ENCODE peak calls at places on chromosomes 13 and 19, in seven cellular contexts. One of them, this sample, is unnamed.

GRCh38 chr13:99717959-99718674 is 216.8 kb downstream of the TM9SF2 start:
- DNase-seq in Daoy: no peak
- DNase-seq in IMR-90: no peak
- DNase-seq in stimulated activated CD4-positive, alpha-beta T cell treated with anti-CD3 and anti-CD28 coated beads, Interleukin-15, amount 100 ng/mL, for 1 hour: no peak
- DNase-seq in SK-N-DZ: no peak
- DNase-seq in T-helper 2 cell: no peak
- DNase-seq in fibroblast of gingiva: no peak
- DNase-seq in this sample: no peak

GRCh38 chr19:50230379-50231351 is 27.2 kb downstream of the MYH14 start:
- DNase-seq in SK-N-DZ: no peak
- DNase-seq in IMR-90: no peak
- DNase-seq in T-helper 2 cell: no peak
- DNase-seq in fibroblast of gingiva: no peak
- DNase-seq in Daoy: no peak
- DNase-seq in stimulated activated CD4-positive, alpha-beta T cell treated with anti-CD3 and anti-CD28 coated beads, Interleukin-15, amount 100 ng/mL, for 1 hour: no peak
- DNase-seq in this sample: no peak

GRCh38 chr19:13366529-13367143 is 139.6 kb downstream of the CACNA1A start:
- DNase-seq in Daoy: peak
- DNase-seq in T-helper 2 cell: no peak
- DNase-seq in stimulated activated CD4-positive, alpha-beta T cell treated with anti-CD3 and anti-CD28 coated beads, Interleukin-15, amount 100 ng/mL, for 1 hour: no peak
- DNase-seq in SK-N-DZ: peak
- DNase-seq in fibroblast of gingiva: peak
- DNase-seq in IMR-90: peak
- DNase-seq in this sample: no peak

GRCh38 chr13:101416181-101417042 is at the start of gene NALCN:
- DNase-seq in SK-N-DZ: peak
- DNase-seq in fibroblast of gingiva: peak
- DNase-seq in IMR-90: no peak
- DNase-seq in Daoy: peak
- DNase-seq in T-helper 2 cell: no peak
- DNase-seq in stimulated activated CD4-positive, alpha-beta T cell treated with anti-CD3 and anti-CD28 coated beads, Interleukin-15, amount 100 ng/mL, for 1 hour: no peak
- DNase-seq in this sample: no peak

GRCh38 chr13:47258384-47258783 is 361.5 kb upstream of the HTR2A start:
- DNase-seq in IMR-90: no peak
- DNase-seq in fibroblast of gingiva: peak
- DNase-seq in SK-N-DZ: no peak
- DNase-seq in stimulated activated CD4-positive, alpha-beta T cell treated with anti-CD3 and anti-CD28 coated beads, Interleukin-15, amount 100 ng/mL, for 1 hour: no peak
- DNase-seq in T-helper 2 cell: no peak
- DNase-seq in Daoy: no peak
- DNase-seq in this sample: no peak

GRCh38 chr19:20028611-20029010 is 10.7 kb downstream of the ZNF682 start:
- DNase-seq in stimulated activated CD4-positive, alpha-beta T cell treated with anti-CD3 and anti-CD28 coated beads, Interleukin-15, amount 100 ng/mL, for 1 hour: no peak
- DNase-seq in IMR-90: no peak
- DNase-seq in SK-N-DZ: no peak
- DNase-seq in Daoy: no peak
- DNase-seq in fibroblast of gingiva: no peak
- DNase-seq in T-helper 2 cell: no peak
- DNase-seq in this sample: no peak

GRCh38 chr19:33241530-33242101 is 16.0 kb upstream of the SLC7A10 start:
- DNase-seq in fibroblast of gingiva: no peak
- DNase-seq in stimulated activated CD4-positive, alpha-beta T cell treated with anti-CD3 and anti-CD28 coated beads, Interleukin-15, amount 100 ng/mL, for 1 hour: no peak
- DNase-seq in Daoy: peak
- DNase-seq in IMR-90: no peak
- DNase-seq in T-helper 2 cell: peak
- DNase-seq in SK-N-DZ: no peak
- DNase-seq in this sample: no peak

GRCh38 chr13:39379118-39379517 is 223.9 kb downstream of the LHFPL6 start:
- DNase-seq in fibroblast of gingiva: no peak
- DNase-seq in IMR-90: no peak
- DNase-seq in T-helper 2 cell: no peak
- DNase-seq in stimulated activated CD4-positive, alpha-beta T cell treated with anti-CD3 and anti-CD28 coated beads, Interleukin-15, amount 100 ng/mL, for 1 hour: no peak
- DNase-seq in Daoy: no peak
- DNase-seq in SK-N-DZ: peak
- DNase-seq in this sample: no peak

GRCh38 chr13:99955747-99956472 is 15.7 kb downstream of the ZIC5 start:
- DNase-seq in SK-N-DZ: no peak
- DNase-seq in stimulated activated CD4-positive, alpha-beta T cell treated with anti-CD3 and anti-CD28 coated beads, Interleukin-15, amount 100 ng/mL, for 1 hour: no peak
- DNase-seq in fibroblast of gingiva: no peak
- DNase-seq in T-helper 2 cell: no peak
- DNase-seq in IMR-90: peak
- DNase-seq in Daoy: peak
- DNase-seq in this sample: no peak

GRCh38 chr13:40796649-40797048 is 7.2 kb downstream of the SLC25A15 start:
- DNase-seq in Daoy: no peak
- DNase-seq in stimulated activated CD4-positive, alpha-beta T cell treated with anti-CD3 and anti-CD28 coated beads, Interleukin-15, amount 100 ng/mL, for 1 hour: no peak
- DNase-seq in T-helper 2 cell: no peak
- DNase-seq in SK-N-DZ: no peak
- DNase-seq in IMR-90: no peak
- DNase-seq in fibroblast of gingiva: no peak
- DNase-seq in this sample: no peak

GRCh38 chr19:1907563-1908363 is 2.6 kb downstream of the ADAT3 start:
- DNase-seq in T-helper 2 cell: no peak
- DNase-seq in Daoy: peak
- DNase-seq in stimulated activated CD4-positive, alpha-beta T cell treated with anti-CD3 and anti-CD28 coated beads, Interleukin-15, amount 100 ng/mL, for 1 hour: no peak
- DNase-seq in fibroblast of gingiva: no peak
- DNase-seq in IMR-90: no peak
- DNase-seq in SK-N-DZ: no peak
- DNase-seq in this sample: no peak

GRCh38 chr19:3450796-3451411 is 29.4 kb downstream of the SMIM24 start:
- DNase-seq in fibroblast of gingiva: peak
- DNase-seq in T-helper 2 cell: no peak
- DNase-seq in SK-N-DZ: no peak
- DNase-seq in IMR-90: peak
- DNase-seq in Daoy: peak
- DNase-seq in stimulated activated CD4-positive, alpha-beta T cell treated with anti-CD3 and anti-CD28 coated beads, Interleukin-15, amount 100 ng/mL, for 1 hour: no peak
- DNase-seq in this sample: no peak

GRCh38 chr13:113657851-113658741 is at the start of gene ATP4B:
- DNase-seq in Daoy: no peak
- DNase-seq in SK-N-DZ: no peak
- DNase-seq in T-helper 2 cell: no peak
- DNase-seq in IMR-90: no peak
- DNase-seq in stimulated activated CD4-positive, alpha-beta T cell treated with anti-CD3 and anti-CD28 coated beads, Interleukin-15, amount 100 ng/mL, for 1 hour: no peak
- DNase-seq in fibroblast of gingiva: no peak
- DNase-seq in this sample: no peak

GRCh38 chr19:6851359-6851758 is 36.0 kb upstream of the ADGRE1 start:
- DNase-seq in Daoy: no peak
- DNase-seq in fibroblast of gingiva: no peak
- DNase-seq in stimulated activated CD4-positive, alpha-beta T cell treated with anti-CD3 and anti-CD28 coated beads, Interleukin-15, amount 100 ng/mL, for 1 hour: no peak
- DNase-seq in T-helper 2 cell: no peak
- DNase-seq in IMR-90: no peak
- DNase-seq in SK-N-DZ: no peak
- DNase-seq in this sample: no peak

GRCh38 chr19:2488405-2488941 is 12.5 kb downstream of the GADD45B start:
- DNase-seq in Daoy: no peak
- DNase-seq in SK-N-DZ: no peak
- DNase-seq in fibroblast of gingiva: no peak
- DNase-seq in stimulated activated CD4-positive, alpha-beta T cell treated with anti-CD3 and anti-CD28 coated beads, Interleukin-15, amount 100 ng/mL, for 1 hour: no peak
- DNase-seq in IMR-90: no peak
- DNase-seq in T-helper 2 cell: no peak
- DNase-seq in this sample: no peak

GRCh38 chr13:107258599-107259187 is 690.8 kb upstream of the ARGLU1 start:
- DNase-seq in fibroblast of gingiva: no peak
- DNase-seq in Daoy: peak
- DNase-seq in T-helper 2 cell: no peak
- DNase-seq in IMR-90: peak
- DNase-seq in stimulated activated CD4-positive, alpha-beta T cell treated with anti-CD3 and anti-CD28 coated beads, Interleukin-15, amount 100 ng/mL, for 1 hour: no peak
- DNase-seq in SK-N-DZ: no peak
- DNase-seq in this sample: no peak

GRCh38 chr13:114257014-114257413 is 22.3 kb downstream of the CDC16 start:
- DNase-seq in Daoy: no peak
- DNase-seq in IMR-90: no peak
- DNase-seq in T-helper 2 cell: no peak
- DNase-seq in stimulated activated CD4-positive, alpha-beta T cell treated with anti-CD3 and anti-CD28 coated beads, Interleukin-15, amount 100 ng/mL, for 1 hour: no peak
- DNase-seq in fibroblast of gingiva: no peak
- DNase-seq in SK-N-DZ: no peak
- DNase-seq in this sample: no peak

GRCh38 chr19:6916952-6917351 is 29.6 kb downstream of the ADGRE1 start:
- DNase-seq in IMR-90: no peak
- DNase-seq in fibroblast of gingiva: no peak
- DNase-seq in Daoy: no peak
- DNase-seq in SK-N-DZ: no peak
- DNase-seq in T-helper 2 cell: no peak
- DNase-seq in stimulated activated CD4-positive, alpha-beta T cell treated with anti-CD3 and anti-CD28 coated beads, Interleukin-15, amount 100 ng/mL, for 1 hour: no peak
- DNase-seq in this sample: no peak

GRCh38 chr19:1616396-1616795 is 11.1 kb upstream of the UQCR11 start:
- DNase-seq in T-helper 2 cell: no peak
- DNase-seq in Daoy: no peak
- DNase-seq in SK-N-DZ: no peak
- DNase-seq in stimulated activated CD4-positive, alpha-beta T cell treated with anti-CD3 and anti-CD28 coated beads, Interleukin-15, amount 100 ng/mL, for 1 hour: no peak
- DNase-seq in IMR-90: no peak
- DNase-seq in fibroblast of gingiva: peak
- DNase-seq in this sample: no peak

GRCh38 chr13:95276119-95276505 is 25.1 kb downstream of the ABCC4 start:
- DNase-seq in Daoy: no peak
- DNase-seq in IMR-90: no peak
- DNase-seq in fibroblast of gingiva: no peak
- DNase-seq in T-helper 2 cell: no peak
- DNase-seq in stimulated activated CD4-positive, alpha-beta T cell treated with anti-CD3 and anti-CD28 coated beads, Interleukin-15, amount 100 ng/mL, for 1 hour: no peak
- DNase-seq in SK-N-DZ: no peak
- DNase-seq in this sample: no peak

GRCh38 chr13:28321751-28322150 is 173.2 kb downstream of the FLT1 start:
- DNase-seq in fibroblast of gingiva: no peak
- DNase-seq in T-helper 2 cell: no peak
- DNase-seq in SK-N-DZ: no peak
- DNase-seq in Daoy: no peak
- DNase-seq in stimulated activated CD4-positive, alpha-beta T cell treated with anti-CD3 and anti-CD28 coated beads, Interleukin-15, amount 100 ng/mL, for 1 hour: no peak
- DNase-seq in IMR-90: peak
- DNase-seq in this sample: no peak

GRCh38 chr13:40433577-40433976 is 232.9 kb downstream of the FOXO1 start:
- DNase-seq in SK-N-DZ: no peak
- DNase-seq in Daoy: no peak
- DNase-seq in IMR-90: no peak
- DNase-seq in fibroblast of gingiva: no peak
- DNase-seq in T-helper 2 cell: peak
- DNase-seq in stimulated activated CD4-positive, alpha-beta T cell treated with anti-CD3 and anti-CD28 coated beads, Interleukin-15, amount 100 ng/mL, for 1 hour: no peak
- DNase-seq in this sample: peak

GRCh38 chr13:74986609-74987008 is 495.4 kb downstream of the TBC1D4 start:
- DNase-seq in IMR-90: no peak
- DNase-seq in T-helper 2 cell: no peak
- DNase-seq in stimulated activated CD4-positive, alpha-beta T cell treated with anti-CD3 and anti-CD28 coated beads, Interleukin-15, amount 100 ng/mL, for 1 hour: no peak
- DNase-seq in fibroblast of gingiva: no peak
- DNase-seq in SK-N-DZ: no peak
- DNase-seq in Daoy: no peak
- DNase-seq in this sample: no peak

GRCh38 chr19:5954293-5954692 is 23.6 kb downstream of the RANBP3 start:
- DNase-seq in T-helper 2 cell: no peak
- DNase-seq in Daoy: peak
- DNase-seq in fibroblast of gingiva: peak
- DNase-seq in SK-N-DZ: no peak
- DNase-seq in IMR-90: peak
- DNase-seq in stimulated activated CD4-positive, alpha-beta T cell treated with anti-CD3 and anti-CD28 coated beads, Interleukin-15, amount 100 ng/mL, for 1 hour: no peak
- DNase-seq in this sample: no peak

GRCh38 chr13:51801631-51802099 is 2.3 kb downstream of the DHRS12 start:
- DNase-seq in Daoy: no peak
- DNase-seq in stimulated activated CD4-positive, alpha-beta T cell treated with anti-CD3 and anti-CD28 coated beads, Interleukin-15, amount 100 ng/mL, for 1 hour: no peak
- DNase-seq in SK-N-DZ: no peak
- DNase-seq in fibroblast of gingiva: peak
- DNase-seq in IMR-90: no peak
- DNase-seq in T-helper 2 cell: no peak
- DNase-seq in this sample: no peak

GRCh38 chr13:56020425-56020824 is 1120.3 kb upstream of the PRR20A start:
- DNase-seq in T-helper 2 cell: no peak
- DNase-seq in fibroblast of gingiva: no peak
- DNase-seq in SK-N-DZ: no peak
- DNase-seq in stimulated activated CD4-positive, alpha-beta T cell treated with anti-CD3 and anti-CD28 coated beads, Interleukin-15, amount 100 ng/mL, for 1 hour: no peak
- DNase-seq in IMR-90: no peak
- DNase-seq in Daoy: no peak
- DNase-seq in this sample: no peak

GRCh38 chr13:39462456-39462855 is 140.5 kb downstream of the LHFPL6 start:
- DNase-seq in Daoy: no peak
- DNase-seq in T-helper 2 cell: no peak
- DNase-seq in stimulated activated CD4-positive, alpha-beta T cell treated with anti-CD3 and anti-CD28 coated beads, Interleukin-15, amount 100 ng/mL, for 1 hour: no peak
- DNase-seq in IMR-90: no peak
- DNase-seq in SK-N-DZ: no peak
- DNase-seq in fibroblast of gingiva: peak
- DNase-seq in this sample: no peak

GRCh38 chr19:29245221-29245620 is 32.3 kb upstream of the UQCRFS1 start:
- DNase-seq in stimulated activated CD4-positive, alpha-beta T cell treated with anti-CD3 and anti-CD28 coated beads, Interleukin-15, amount 100 ng/mL, for 1 hour: no peak
- DNase-seq in T-helper 2 cell: no peak
- DNase-seq in IMR-90: no peak
- DNase-seq in SK-N-DZ: no peak
- DNase-seq in Daoy: no peak
- DNase-seq in fibroblast of gingiva: no peak
- DNase-seq in this sample: no peak

GRCh38 chr19:17385878-17386611 is 8.0 kb downstream of the CCDC194 start:
- DNase-seq in fibroblast of gingiva: peak
- DNase-seq in stimulated activated CD4-positive, alpha-beta T cell treated with anti-CD3 and anti-CD28 coated beads, Interleukin-15, amount 100 ng/mL, for 1 hour: peak
- DNase-seq in T-helper 2 cell: peak
- DNase-seq in SK-N-DZ: peak
- DNase-seq in Daoy: peak
- DNase-seq in IMR-90: peak
- DNase-seq in this sample: peak

GRCh38 chr13:80716610-80717081 is 375.7 kb upstream of the SPRY2 start:
- DNase-seq in fibroblast of gingiva: peak
- DNase-seq in SK-N-DZ: no peak
- DNase-seq in Daoy: no peak
- DNase-seq in T-helper 2 cell: no peak
- DNase-seq in stimulated activated CD4-positive, alpha-beta T cell treated with anti-CD3 and anti-CD28 coated beads, Interleukin-15, amount 100 ng/mL, for 1 hour: no peak
- DNase-seq in IMR-90: no peak
- DNase-seq in this sample: no peak

GRCh38 chr13:30142502-30143211 is 164.7 kb downstream of the KATNAL1 start:
- DNase-seq in Daoy: peak
- DNase-seq in stimulated activated CD4-positive, alpha-beta T cell treated with anti-CD3 and anti-CD28 coated beads, Interleukin-15, amount 100 ng/mL, for 1 hour: no peak
- DNase-seq in fibroblast of gingiva: peak
- DNase-seq in IMR-90: peak
- DNase-seq in SK-N-DZ: peak
- DNase-seq in T-helper 2 cell: no peak
- DNase-seq in this sample: no peak

GRCh38 chr19:15254547-15254946 is 22.3 kb upstream of the EPHX3 start:
- DNase-seq in Daoy: no peak
- DNase-seq in T-helper 2 cell: no peak
- DNase-seq in IMR-90: no peak
- DNase-seq in SK-N-DZ: no peak
- DNase-seq in stimulated activated CD4-positive, alpha-beta T cell treated with anti-CD3 and anti-CD28 coated beads, Interleukin-15, amount 100 ng/mL, for 1 hour: no peak
- DNase-seq in fibroblast of gingiva: no peak
- DNase-seq in this sample: no peak

GRCh38 chr19:57443121-57443696 is 8.1 kb downstream of the ZNF749 start:
- DNase-seq in SK-N-DZ: no peak
- DNase-seq in T-helper 2 cell: no peak
- DNase-seq in fibroblast of gingiva: no peak
- DNase-seq in IMR-90: no peak
- DNase-seq in Daoy: no peak
- DNase-seq in stimulated activated CD4-positive, alpha-beta T cell treated with anti-CD3 and anti-CD28 coated beads, Interleukin-15, amount 100 ng/mL, for 1 hour: no peak
- DNase-seq in this sample: no peak

GRCh38 chr19:41323430-41324125 is 13.6 kb downstream of the CCDC97 start:
- DNase-seq in SK-N-DZ: no peak
- DNase-seq in fibroblast of gingiva: peak
- DNase-seq in IMR-90: peak
- DNase-seq in stimulated activated CD4-positive, alpha-beta T cell treated with anti-CD3 and anti-CD28 coated beads, Interleukin-15, amount 100 ng/mL, for 1 hour: no peak
- DNase-seq in T-helper 2 cell: no peak
- DNase-seq in Daoy: peak
- DNase-seq in this sample: no peak

GRCh38 chr19:3285647-3286176 is 61.3 kb downstream of the CELF5 start:
- DNase-seq in fibroblast of gingiva: no peak
- DNase-seq in SK-N-DZ: no peak
- DNase-seq in Daoy: no peak
- DNase-seq in stimulated activated CD4-positive, alpha-beta T cell treated with anti-CD3 and anti-CD28 coated beads, Interleukin-15, amount 100 ng/mL, for 1 hour: no peak
- DNase-seq in T-helper 2 cell: peak
- DNase-seq in IMR-90: no peak
- DNase-seq in this sample: peak

GRCh38 chr19:17889609-17890214 is 18.0 kb downstream of the SLC5A5 start:
- DNase-seq in Daoy: peak
- DNase-seq in SK-N-DZ: no peak
- DNase-seq in IMR-90: peak
- DNase-seq in fibroblast of gingiva: peak
- DNase-seq in stimulated activated CD4-positive, alpha-beta T cell treated with anti-CD3 and anti-CD28 coated beads, Interleukin-15, amount 100 ng/mL, for 1 hour: no peak
- DNase-seq in T-helper 2 cell: no peak
- DNase-seq in this sample: peak

GRCh38 chr19:38654478-38655079 is 7.1 kb downstream of the ACTN4 start:
- DNase-seq in IMR-90: peak
- DNase-seq in fibroblast of gingiva: no peak
- DNase-seq in Daoy: no peak
- DNase-seq in T-helper 2 cell: no peak
- DNase-seq in SK-N-DZ: no peak
- DNase-seq in stimulated activated CD4-positive, alpha-beta T cell treated with anti-CD3 and anti-CD28 coated beads, Interleukin-15, amount 100 ng/mL, for 1 hour: no peak
- DNase-seq in this sample: no peak

This sample was measured in activated CD8-positive, alpha-beta T cell treated with anti-CD3 and anti-CD28 coated beads, Interleukin-2, amount 10 ng/mL, durations not matched to agents 7 days and 5 days.